ENCODE peak calls at places on chromosomes 3 and 15, in four cellular contexts. R is fibroblast of lung, U is K562, F is DND-41. W is an unnamed sample.

GRCh38 chr15:99755692-99756409 is 22.6 kb upstream of the LYSMD4 start:
- DNase-seq in F (peak; percentile 45), R (peak; percentile 52), U (peak; percentile 60), W (peak; percentile 56)

GRCh38 chr3:70820397-70820796 is 508.0 kb upstream of the MDFIC2 start:
- DNase-seq in R (no peak), F (no peak), U (no peak), W (no peak)

GRCh38 chr15:95120595-95120994 is 889.2 kb downstream of the MCTP2 start:
- DNase-seq in F (no peak), R (no peak), U (no peak), W (no peak)

GRCh38 chr3:197025736-197026480 is 3.7 kb downstream of the MELTF start:
- DNase-seq in U (no peak), R (no peak), F (no peak), W (no peak)

GRCh38 chr3:173465112-173465511 is 67.6 kb downstream of the NLGN1 start:
- DNase-seq in F (no peak), R (peak; percentile 83), U (no peak), W (no peak)

GRCh38 chr3:16112910-16113504 is 61.5 kb upstream of the GALNT15 start:
- DNase-seq in F (no peak), U (no peak), R (peak; percentile 90), W (no peak)

GRCh38 chr3:24316887-24317383 is 177.7 kb downstream of the THRB start:
- DNase-seq in F (no peak), U (no peak), R (no peak), W (no peak)

GRCh38 chr15:53808058-53808703 is 48.7 kb upstream of the WDR72 start:
- DNase-seq in U (peak; percentile 14), F (no peak), R (no peak), W (no peak)

GRCh38 chr15:92917606-92918407 is 17.7 kb downstream of the CHD2 start:
- DNase-seq in R (peak; percentile 91), F (peak; percentile 91), U (peak; percentile 78), W (peak; percentile 90)

GRCh38 chr3:29594261-29594660 is 313.4 kb downstream of the RBMS3 start:
- DNase-seq in F (no peak), U (no peak), R (peak; percentile 11), W (no peak)

GRCh38 chr15:88258021-88258641 is 1.6 kb upstream of the NTRK3 start:
- DNase-seq in F (no peak), U (peak; percentile 44), R (peak; percentile 27), W (peak; percentile 16)

GRCh38 chr3:27501759-27502158 is 17.6 kb upstream of the SLC4A7 start:
- DNase-seq in U (no peak), F (no peak), R (no peak), W (no peak)

GRCh38 chr3:58422756-58423324 is 10.8 kb downstream of the PDHB start:
- DNase-seq in F (no peak), R (peak; percentile 41), U (no peak), W (no peak)

GRCh38 chr3:69500604-69501003 is 114.7 kb upstream of the FRMD4B start:
- DNase-seq in F (no peak), U (no peak), R (no peak), W (no peak)

GRCh38 chr3:196268270-196269163 is 19.0 kb downstream of the PCYT1A start:
- DNase-seq in F (no peak), U (no peak), R (peak; percentile 79), W (no peak)

GRCh38 chr3:124347418-124347817 is 355.5 kb upstream of the ROPN1 start:
- DNase-seq in F (no peak), U (no peak), R (no peak), W (peak; percentile 2)

DNA sequence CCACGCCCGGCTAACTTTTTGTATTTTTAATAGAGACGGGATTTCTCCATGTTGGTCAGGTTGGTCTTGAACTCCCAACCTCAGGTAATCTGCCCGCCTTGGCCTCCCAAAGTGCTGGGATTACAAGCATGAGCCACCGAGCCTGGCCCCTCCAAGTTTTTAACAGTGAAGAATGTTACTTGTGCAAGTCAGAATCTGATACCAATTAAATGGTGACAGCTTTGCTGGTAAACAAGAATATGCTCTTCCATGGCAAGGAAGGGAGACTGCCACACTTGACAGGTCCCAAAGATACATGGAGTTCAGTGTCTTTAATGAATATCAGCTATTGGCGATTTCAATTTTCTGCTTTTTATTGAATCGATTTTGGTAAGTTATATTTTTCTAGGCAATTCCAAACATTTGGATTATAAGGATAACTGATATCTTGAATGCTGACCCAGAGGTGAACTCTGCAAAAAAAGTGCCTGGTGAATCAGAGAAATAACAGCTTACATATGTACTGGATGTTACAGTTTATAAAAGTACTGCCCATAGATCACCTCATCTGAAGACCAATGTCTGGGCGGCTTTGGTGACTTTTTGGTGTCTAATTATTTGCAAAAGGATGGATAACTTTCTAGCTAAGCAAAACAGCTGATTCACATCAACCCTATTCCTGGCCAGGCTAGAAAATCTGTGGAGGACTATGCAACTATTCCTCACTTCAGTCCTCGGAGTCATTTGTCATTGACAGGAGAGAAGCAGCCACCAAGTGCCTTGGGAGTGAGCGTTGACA is 1.2 kb downstream of the PARP16 start:
- DNase-seq in U (no peak), R (peak; percentile 29), F (no peak), W (no peak)
- H2AFZ ChIP-seq in U (peak overlapping the region; percentile 95), R (peak overlapping the region; percentile 80), F (peak overlapping the region; percentile 84), W (no peak overlapping the region)

DNA sequence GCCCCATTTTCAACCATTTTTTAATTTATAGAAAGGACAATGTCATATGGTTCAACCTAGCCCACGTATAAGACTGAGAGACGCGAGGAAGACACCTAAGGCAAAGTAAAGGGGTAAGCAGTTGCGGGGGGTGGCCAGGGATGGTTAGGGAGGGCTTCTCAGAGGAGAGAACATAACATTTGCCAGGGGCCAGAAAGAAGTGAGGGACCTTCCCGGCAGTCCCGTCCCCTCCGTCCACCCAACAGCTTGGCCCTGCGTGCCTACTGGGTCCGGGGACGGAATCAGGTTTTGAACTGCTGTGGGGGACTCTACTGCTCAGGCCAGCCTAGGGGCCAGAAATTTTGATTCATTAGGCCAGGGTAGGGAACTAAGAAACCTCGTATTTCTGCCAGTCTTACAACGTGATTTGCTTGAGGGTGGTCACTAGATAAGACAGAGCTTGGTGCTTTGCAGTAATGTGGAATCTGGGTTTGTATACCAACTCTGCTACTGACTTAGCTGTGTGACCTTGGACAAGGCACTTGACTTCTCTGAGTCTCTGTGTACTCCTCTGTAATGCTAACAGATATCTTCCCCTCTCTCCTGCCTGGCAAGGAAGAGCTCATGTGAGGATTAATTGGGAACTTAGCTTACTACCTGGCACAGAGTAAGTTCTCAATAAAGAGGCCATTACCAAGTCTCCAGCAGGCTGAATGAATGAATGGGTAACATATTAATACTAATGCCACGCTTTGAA is 734 bp upstream of the SLC6A20 start:
- DNase-seq in U (no peak), F (no peak), R (no peak), W (no peak)
- TF ChIP-seq EZH2 in U (no peak), F (no peak), R (peak; percentile 38), W (no peak)

DNA sequence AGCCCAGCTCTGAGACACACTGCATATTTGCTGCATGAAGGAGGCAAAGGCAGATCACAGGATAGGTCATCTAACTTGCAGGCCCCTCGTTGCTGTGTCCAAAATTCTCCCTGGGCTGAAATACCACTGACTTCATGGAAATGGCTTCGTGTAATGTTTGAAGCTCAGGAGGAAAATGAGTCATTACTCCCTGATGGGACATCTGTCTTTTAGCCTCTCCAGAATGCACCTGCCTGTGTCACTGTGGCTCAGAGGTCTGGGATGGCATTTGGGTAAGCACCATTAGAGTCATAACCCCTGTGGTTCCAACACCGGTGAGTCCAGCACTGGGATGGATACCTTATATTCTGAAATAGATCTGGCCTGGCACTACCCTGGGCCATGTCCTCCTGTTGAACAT is 51.5 kb downstream of the IL12A start:
- DNase-seq in U (no peak), F (no peak), R (peak; percentile 66), W (no peak)
- H2AFZ ChIP-seq in U (no peak overlapping the region), F (no peak overlapping the region), R (no peak overlapping the region), W (no peak overlapping the region)

DNA sequence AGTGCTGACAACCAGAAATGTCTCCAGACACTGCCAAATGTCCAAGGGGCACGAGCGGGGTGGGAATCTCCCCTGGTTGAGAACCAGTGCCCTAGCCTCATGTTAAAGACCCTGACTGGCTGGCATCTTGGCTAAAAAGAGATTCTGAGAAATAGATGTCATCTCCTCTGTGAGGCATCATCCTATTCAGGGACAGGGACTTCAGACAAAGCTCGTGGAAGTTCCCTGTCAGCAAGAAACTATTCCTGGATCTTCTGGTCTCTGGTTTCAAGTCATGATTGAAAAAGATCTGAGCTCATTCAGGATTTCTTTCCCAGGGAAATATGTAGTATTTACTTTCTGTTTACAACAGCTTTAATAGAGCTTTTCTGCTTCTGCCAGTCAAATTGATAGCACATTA is 10.8 kb downstream of the WDR5B start:
- DNase-seq in U (no peak), R (no peak), F (no peak), W (no peak)
- TF ChIP-seq EZH2 in U (no peak), R (no peak), F (no peak), W (no peak)

GRCh38 chr15:41115088-41115651 is 910 bp downstream of the INO80 start:
- DNase-seq in R (peak; percentile 66), U (peak; percentile 21), F (no peak), W (peak; percentile 37)

GRCh38 chr15:41116116-41116871 is at the start of gene INO80:
- DNase-seq in R (peak; percentile 97), U (peak; percentile 87), F (peak; percentile 96), W (peak; percentile 98)

GRCh38 chr15:41116872-41117242 is 777 bp upstream of the INO80 start:
- DNase-seq in U (no peak), F (no peak), R (no peak), W (no peak)

GRCh38 chr15:41115652-41116115 is 396 bp downstream of the INO80 start:
- DNase-seq in F (peak; percentile 62), U (peak; percentile 90), R (peak; percentile 59), W (peak; percentile 10)
- H2AFZ ChIP-seq in F (peak overlapping the region; percentile 85), U (peak overlapping the region; percentile 96), R (peak overlapping the region; percentile 78), W (no peak overlapping the region)

GRCh38 chr15:67824157-67824899 is 981 bp upstream of the SKOR1 start:
- DNase-seq in F (no peak), U (no peak), R (no peak), W (no peak)

GRCh38 chr15:67821784-67822451 is 3.4 kb upstream of the SKOR1 start:
- DNase-seq in F (no peak), U (no peak), R (no peak), W (no peak)

GRCh38 chr15:67822537-67823370 is 2.6 kb upstream of the SKOR1 start:
- DNase-seq in R (no peak), U (peak; percentile 78), F (no peak), W (no peak)

GRCh38 chr15:67824900-67825879 is at the start of gene SKOR1:
- DNase-seq in U (peak; percentile 45), R (peak; percentile 46), F (no peak), W (no peak)

GRCh38 chr15:67823371-67824156 is 1.7 kb upstream of the SKOR1 start:
- DNase-seq in F (peak; percentile 19), R (no peak), U (peak; percentile 62), W (no peak)
- TF ChIP-seq EZH2 in F (no peak), R (peak; percentile 88), U (no peak), W (no peak)

DNA sequence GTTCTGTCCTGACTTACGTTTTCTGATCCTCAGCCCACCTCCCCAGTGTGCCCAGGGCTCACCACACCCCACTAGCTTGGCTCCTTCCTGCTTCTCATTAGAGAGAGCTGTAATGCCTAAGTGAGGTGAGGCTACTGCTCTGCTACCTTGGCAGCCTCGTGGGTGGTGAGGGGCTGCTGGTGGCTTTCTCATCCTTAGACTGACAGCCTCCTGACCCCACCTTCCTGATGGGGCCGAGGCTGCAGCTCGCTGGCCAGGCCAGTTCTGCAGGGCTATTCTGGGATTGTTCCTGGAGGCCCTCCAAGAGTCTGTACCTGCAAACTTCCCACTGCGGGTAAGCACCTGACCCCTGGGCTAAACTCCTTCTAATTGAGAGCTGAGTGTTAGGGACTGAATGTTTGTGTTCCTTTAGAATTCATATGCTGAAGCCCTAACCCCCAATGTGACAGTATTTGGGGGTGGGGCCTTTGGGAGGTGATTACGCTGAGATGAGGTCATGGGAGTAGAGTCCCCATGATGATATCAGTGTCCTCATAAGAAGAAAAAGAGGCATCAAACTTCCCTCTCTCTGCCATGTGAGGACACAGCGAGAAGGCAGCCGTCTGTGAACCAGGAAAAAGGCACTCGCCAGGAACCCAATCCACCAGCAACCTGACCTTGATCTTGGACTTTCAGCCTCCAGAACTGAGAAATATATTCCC is 38.1 kb upstream of the IQSEC1 start:
- DNase-seq in F (no peak), U (no peak), R (no peak), W (no peak)
- H2AFZ ChIP-seq in F (no peak overlapping the region), U (no peak overlapping the region), R (no peak overlapping the region), W (no peak overlapping the region)

W was measured in HCT116.